ENCODE peak calls at places on chromosome 16, in ten cellular contexts. X, U, Z, Y, N, B, S, G, O and A are unnamed samples.

GRCh38 chr16:27226476-27226875 is 23.1 kb downstream of the KDM8 start:
- DNase-seq in X (no peak), U (no peak), Z (no peak), Y (no peak), N (no peak), B (no peak), S (no peak), G (peak; percentile 40), O (peak; percentile 50), A (no peak)

GRCh38 chr16:3720418-3720817 is 3.1 kb upstream of the TRAP1 start:
- DNase-seq in X (no peak), U (no peak), Z (no peak), Y (no peak), N (no peak), B (no peak), S (no peak), G (no peak), O (no peak), A (no peak)

GRCh38 chr16:185213-185612 is 5.0 kb downstream of the HBQ1 start:
- DNase-seq in X (no peak), U (no peak), Z (no peak), Y (no peak), N (no peak), B (no peak), S (no peak), G (no peak), O (no peak), A (no peak)

GRCh38 chr16:35431829-35432663 is 1972.6 kb downstream of the TP53TG3F start:
- DNase-seq in X (no peak), U (no peak), Z (no peak), Y (peak; percentile 71), N (no peak), B (no peak), S (no peak), G (no peak), O (peak; percentile 18), A (no peak)

GRCh38 chr16:81618661-81619060 is 160.4 kb upstream of the PLCG2 start:
- DNase-seq in X (no peak), U (peak; percentile 66), Z (no peak), Y (no peak), N (no peak), B (no peak), S (no peak), G (no peak), O (no peak), A (no peak)

GRCh38 chr16:2787961-2788360 is 601 bp upstream of the PRSS33 start:
- DNase-seq in X (no peak), U (no peak), Z (no peak), Y (no peak), N (no peak), B (no peak), S (no peak), G (no peak), O (no peak), A (no peak)

GRCh38 chr16:10590342-10590741 is 9.9 kb upstream of the EMP2 start:
- DNase-seq in X (no peak), U (no peak), Z (no peak), Y (no peak), N (no peak), B (no peak), S (peak; percentile 25), G (no peak), O (no peak), A (no peak)

GRCh38 chr16:23491490-23492391 is 18.6 kb downstream of the GGA2 start:
- DNase-seq in X (no peak), U (no peak), Z (no peak), Y (no peak), N (peak; percentile 34), B (no peak), S (peak; percentile 69), G (no peak), O (no peak), A (peak; percentile 39)

GRCh38 chr16:84648595-84649510 is 542 bp downstream of the KLHL36 start:
- DNase-seq in X (peak; percentile 46), U (peak; percentile 68), Z (peak; percentile 63), Y (peak; percentile 79), N (peak; percentile 35), B (no peak), S (peak; percentile 26), G (no peak), O (peak; percentile 21), A (no peak)

GRCh38 chr16:5323742-5324141 is 226.1 kb upstream of the EEF2KMT start:
- DNase-seq in X (no peak), U (no peak), Z (no peak), Y (no peak), N (peak; percentile 1), B (no peak), S (no peak), G (no peak), O (no peak), A (no peak)

GRCh38 chr16:50238868-50239301 is 27.5 kb upstream of the ADCY7 start:
- DNase-seq in X (no peak), U (no peak), Z (peak; percentile 62), Y (no peak), N (no peak), B (no peak), S (no peak), G (no peak), O (no peak), A (no peak)

GRCh38 chr16:1105888-1106620 is 10.0 kb upstream of the C1QTNF8 start:
- DNase-seq in X (peak; percentile 81), U (peak; percentile 73), Z (peak; percentile 46), Y (peak; percentile 98), N (peak; percentile 75), B (peak; percentile 10), S (peak; percentile 64), G (no peak), O (peak; percentile 63), A (peak; percentile 20)

DNA sequence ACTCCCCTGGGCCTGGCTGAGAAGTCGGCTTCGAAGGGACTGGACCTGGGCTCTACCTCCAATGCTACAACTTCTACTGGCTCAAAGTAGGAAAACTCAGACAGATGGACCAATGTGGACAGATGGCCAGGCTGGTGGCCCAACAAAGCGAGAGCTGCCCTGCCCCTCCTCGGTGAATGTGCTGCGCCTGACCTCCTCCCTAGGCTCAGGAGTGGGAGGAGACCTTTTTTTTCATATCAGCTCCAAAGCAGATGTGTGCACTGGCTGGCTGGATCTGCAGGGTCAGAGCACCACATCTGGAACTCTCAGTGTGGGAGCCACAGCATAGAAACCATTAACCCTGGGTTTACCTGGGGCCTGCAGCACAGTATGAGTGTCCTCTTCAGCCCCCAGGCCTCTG is 20.8 kb downstream of the ATP6V0D1 start:
- DNase-seq in X (no peak), U (no peak), Z (no peak), Y (no peak), N (peak; percentile 57), B (no peak), S (no peak), G (no peak), O (no peak), A (no peak)
- TF ChIP-seq CTCF in X (no peak), U (no peak), Z (no peak), Y (no peak), N (no peak), B (no peak), S (no peak), G (no peak), O (no peak), A (no peak)

GRCh38 chr16:83113317-83113716 is 486.5 kb downstream of the CDH13 start:
- DNase-seq in X (peak; percentile 25), U (no peak), Z (no peak), Y (peak; percentile 22), N (peak; percentile 45), B (no peak), S (no peak), G (no peak), O (peak; percentile 33), A (peak; percentile 18)
- TF ChIP-seq CTCF in X (peak; percentile 86), U (no peak), Z (no peak), Y (peak; percentile 71), N (peak; percentile 51), B (peak; percentile 47), S (peak; percentile 40), G (peak; percentile 50), O (peak; percentile 35), A (peak; percentile 77)

DNA sequence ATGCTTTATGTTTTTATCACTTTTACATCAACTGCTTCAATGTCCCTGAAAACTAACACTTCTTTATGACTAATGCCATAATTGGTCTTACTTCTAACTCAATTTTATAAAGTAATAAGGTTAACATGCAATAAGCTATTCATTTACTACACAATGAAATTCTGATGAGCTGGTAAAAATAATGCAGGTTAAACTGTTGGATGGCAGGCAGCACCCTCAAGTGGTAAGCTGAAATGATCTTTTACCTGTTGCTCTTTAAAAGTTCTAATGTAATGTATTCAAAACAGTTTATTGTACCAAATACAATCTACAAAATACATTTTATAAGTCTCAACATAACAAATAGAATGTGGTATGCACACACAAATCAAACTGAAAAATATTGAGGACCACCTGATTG is 1280.3 kb downstream of the CDH8 start:
- DNase-seq in X (no peak), U (no peak), Z (no peak), Y (no peak), N (no peak), B (no peak), S (no peak), G (no peak), O (no peak), A (no peak)
- TF ChIP-seq CTCF in X (peak; percentile 29), U (no peak), Z (no peak), Y (no peak), N (no peak), B (no peak), S (no peak), G (peak; percentile 32), O (peak; percentile 40), A (no peak)

DNA sequence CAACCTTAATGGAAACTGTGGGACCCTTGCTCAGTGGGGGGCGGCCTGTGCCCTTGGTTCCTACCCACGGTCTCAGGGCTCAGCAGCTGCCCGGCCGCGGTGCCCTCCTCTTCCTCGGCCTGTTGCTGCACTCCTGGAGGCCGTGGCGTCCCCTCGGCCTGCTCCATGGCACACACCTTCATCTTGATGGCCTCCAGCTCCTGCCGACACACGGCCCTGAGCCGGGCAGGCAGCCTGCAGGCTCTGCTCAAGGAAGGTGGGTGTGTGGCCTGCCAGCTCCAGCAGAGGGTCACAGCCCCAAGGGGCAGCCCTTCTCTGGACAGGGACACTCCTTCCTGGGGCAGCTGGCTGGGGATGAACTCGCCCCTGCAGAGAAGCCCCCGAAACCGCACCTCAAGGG is 718 bp downstream of the PABPN1L start:
- DNase-seq in X (no peak), U (no peak), Z (no peak), Y (no peak), N (no peak), B (no peak), S (no peak), G (no peak), O (no peak), A (no peak)
- TF ChIP-seq CTCF in X (no peak), U (no peak), Z (no peak), Y (no peak), N (no peak), B (no peak), S (no peak), G (no peak), O (no peak), A (no peak)